ENCODE peak calls at places on chromosomes 13 and 19, in five cellular contexts. H, R, Y, D and W are unnamed samples.
A peak's percentile ranks its signal among the peaks of the same experiment; 100 is the strongest.

GRCh38 chr19:41977916-41978315 is 16.1 kb downstream of the ATP1A3 start:
- DNase-seq in H (no peak), R (no peak), Y (no peak), D (no peak), W (no peak)

GRCh38 chr13:57740719-57741118 is 109.2 kb downstream of the PCDH17 start:
- DNase-seq in H (no peak), R (no peak), Y (no peak), D (no peak), W (no peak)

GRCh38 chr13:43245374-43245964 is 222.1 kb downstream of the DNAJC15 start:
- DNase-seq in H (no peak), R (no peak), Y (no peak), D (no peak), W (no peak)

GRCh38 chr19:17752865-17753639 is 1.8 kb downstream of the FCHO1 start:
- DNase-seq in H (no peak), R (no peak), Y (no peak), D (no peak), W (no peak)

GRCh38 chr19:42455621-42456081 is 12.9 kb upstream of the CXCL17 start:
- DNase-seq in H (no peak), R (no peak), Y (no peak), D (no peak), W (no peak)

GRCh38 chr19:35717665-35718344 is at the start of gene KMT2B:
- DNase-seq in H (peak; percentile 77), R (peak; percentile 93), Y (no peak), D (peak; percentile 95), W (peak; percentile 95)

GRCh38 chr13:51341232-51341631 is 1.7 kb downstream of the SERPINE3 start:
- DNase-seq in H (no peak), R (no peak), Y (no peak), D (no peak), W (no peak)

GRCh38 chr13:111852701-111853100 is 214.2 kb upstream of the SOX1 start:
- DNase-seq in H (no peak), R (no peak), Y (no peak), D (peak; percentile 51), W (peak; percentile 23)

GRCh38 chr13:101845501-101846012 is 393.1 kb downstream of the ITGBL1 start:
- DNase-seq in H (no peak), R (no peak), Y (no peak), D (no peak), W (no peak)

GRCh38 chr19:33557720-33558119 is 36.1 kb upstream of the PEPD start:
- DNase-seq in H (peak; percentile 35), R (no peak), Y (no peak), D (no peak), W (no peak)

GRCh38 chr19:14061081-14061749 is 661 bp downstream of the PALM3 start:
- DNase-seq in H (no peak), R (no peak), Y (no peak), D (no peak), W (no peak)

GRCh38 chr19:36030264-36031148 is 2.2 kb downstream of the CLIP3 start:
- DNase-seq in H (no peak), R (no peak), Y (no peak), D (no peak), W (no peak)

GRCh38 chr19:5287066-5287465 is 53.5 kb downstream of the PTPRS start:
- DNase-seq in H (no peak), R (no peak), Y (no peak), D (no peak), W (no peak)

GRCh38 chr19:42850981-42851717 is 28.4 kb downstream of the PSG1 start:
- DNase-seq in H (peak; percentile 79), R (no peak), Y (no peak), D (no peak), W (no peak)

GRCh38 chr13:108777421-108778420 is 148.3 kb downstream of the MYO16 start:
- DNase-seq in H (no peak), R (no peak), Y (no peak), D (no peak), W (no peak)

GRCh38 chr19:5240011-5240410 is 100.6 kb downstream of the PTPRS start:
- DNase-seq in H (no peak), R (no peak), Y (no peak), D (no peak), W (no peak)

GRCh38 chr19:31402529-31402928 is 53.3 kb upstream of the TSHZ3 start:
- DNase-seq in H (no peak), R (no peak), Y (no peak), D (no peak), W (no peak)

GRCh38 chr19:53328967-53329366 is 4.6 kb upstream of the ZNF845 start:
- DNase-seq in H (peak; percentile 74), R (no peak), Y (no peak), D (no peak), W (no peak)

GRCh38 chr13:80030491-80030890 is 310.4 kb downstream of the SPRY2 start:
- DNase-seq in H (no peak), R (no peak), Y (no peak), D (peak; percentile 1), W (peak; percentile 4)

GRCh38 chr13:45231722-45232121 is 30.9 kb upstream of the KCTD4 start:
- DNase-seq in H (no peak), R (no peak), Y (no peak), D (no peak), W (peak; percentile 4)

GRCh38 chr13:95087746-95088305 is 213.4 kb downstream of the ABCC4 start:
- DNase-seq in H (no peak), R (no peak), Y (no peak), D (no peak), W (no peak)

GRCh38 chr13:37492741-37493514 is 105.6 kb downstream of the POSTN start:
- DNase-seq in H (no peak), R (no peak), Y (no peak), D (no peak), W (no peak)

GRCh38 chr13:28413999-28414398 is 80.9 kb downstream of the FLT1 start:
- DNase-seq in H (no peak), R (no peak), Y (no peak), D (no peak), W (no peak)

GRCh38 chr13:111511805-111512504 is 191.5 kb downstream of the TEX29 start:
- DNase-seq in H (no peak), R (no peak), Y (no peak), D (no peak), W (no peak)

GRCh38 chr19:22256856-22257255 is 29.4 kb upstream of the ZNF729 start:
- DNase-seq in H (no peak), R (no peak), Y (no peak), D (no peak), W (no peak)

GRCh38 chr19:31497709-31498108 is 148.5 kb upstream of the TSHZ3 start:
- DNase-seq in H (no peak), R (no peak), Y (no peak), D (no peak), W (no peak)

GRCh38 chr13:43883636-43884035 is 3.9 kb downstream of the LACC1 start:
- DNase-seq in H (no peak), R (no peak), Y (no peak), D (no peak), W (no peak)

GRCh38 chr19:32824906-32825608 is 44.5 kb downstream of the SLC7A9 start:
- DNase-seq in H (no peak), R (no peak), Y (no peak), D (no peak), W (no peak)

GRCh38 chr13:67619987-67620386 is 389.9 kb upstream of the PCDH9 start:
- DNase-seq in H (no peak), R (no peak), Y (no peak), D (no peak), W (no peak)

GRCh38 chr19:15502264-15502663 is 6.1 kb upstream of the CYP4F22 start:
- DNase-seq in H (no peak), R (no peak), Y (no peak), D (no peak), W (no peak)

GRCh38 chr13:113836917-113837553 is 26.8 kb downstream of the GAS6 start:
- DNase-seq in H (peak; percentile 88), R (no peak), Y (no peak), D (peak; percentile 73), W (peak; percentile 45)

GRCh38 chr19:33802801-33803200 is 6.1 kb downstream of the KCTD15 start:
- DNase-seq in H (no peak), R (no peak), Y (no peak), D (no peak), W (no peak)